ENCODE peak calls at places on chromosomes 2 and 18, in four cellular contexts. Q, R, U and Y are unnamed samples.

GRCh38 chr2:150485871-150486538 is 1.5 kb downstream of the RND3 start:
- DNase-seq in Q (peak; percentile 67), R (no peak), U (peak; percentile 47), Y (peak; percentile 87)

GRCh38 chr2:240685771-240686371 is 3.2 kb upstream of the AQP12B start:
- DNase-seq in Q (no peak), R (no peak), U (no peak), Y (no peak)

GRCh38 chr2:241224068-241224850 is 35.8 kb downstream of the ANO7 start:
- DNase-seq in Q (no peak), R (no peak), U (no peak), Y (no peak)

GRCh38 chr2:134912406-134912805 is 6.2 kb upstream of the CCNT2 start:
- DNase-seq in Q (no peak), R (no peak), U (no peak), Y (no peak)

GRCh38 chr18:2420367-2420766 is 150.9 kb downstream of the METTL4 start:
- DNase-seq in Q (no peak), R (no peak), U (no peak), Y (no peak)

GRCh38 chr18:48206887-48207286 is 202.3 kb downstream of the ZBTB7C start:
- DNase-seq in Q (no peak), R (no peak), U (no peak), Y (no peak)

GRCh38 chr2:38602136-38602731 is 494 bp downstream of the HNRNPLL start:
- DNase-seq in Q (peak; percentile 44), R (peak; percentile 43), U (no peak), Y (peak; percentile 54)

GRCh38 chr2:230939691-230940475 is 14.8 kb upstream of the GPR55 start:
- DNase-seq in Q (no peak), R (no peak), U (no peak), Y (peak; percentile 37)

GRCh38 chr2:184598313-184599053 is at the start of gene ZNF804A:
- DNase-seq in Q (peak; percentile 48), R (no peak), U (peak; percentile 57), Y (peak; percentile 46)

GRCh38 chr2:71554706-71555056 is 101.3 kb downstream of the DYSF start:
- DNase-seq in Q (no peak), R (no peak), U (no peak), Y (no peak)

GRCh38 chr2:15808221-15808574 is 132.2 kb upstream of the MYCN start:
- DNase-seq in Q (no peak), R (no peak), U (no peak), Y (no peak)

GRCh38 chr2:205680067-205680466 is 2.2 kb upstream of the NRP2 start:
- DNase-seq in Q (peak; percentile 53), R (no peak), U (peak; percentile 91), Y (no peak)

GRCh38 chr2:208064220-208064951 is 39.1 kb upstream of the PLEKHM3 start:
- DNase-seq in Q (no peak), R (no peak), U (no peak), Y (no peak)

GRCh38 chr18:48356151-48356745 is 52.9 kb downstream of the ZBTB7C start:
- DNase-seq in Q (no peak), R (no peak), U (no peak), Y (no peak)

GRCh38 chr2:85668009-85668856 is at the start of gene SFTPB:
- DNase-seq in Q (peak; percentile 93), R (no peak), U (no peak), Y (no peak)

GRCh38 chr2:41136966-41137494 is 685.1 kb upstream of the SLC8A1 start:
- DNase-seq in Q (no peak), R (no peak), U (no peak), Y (no peak)